ENCODE peak calls at places on chromosome 19, in seven cellular contexts. C is astrocyte of the spinal cord, F is transverse colon, W is HFFc6, Z is adrenal gland, P is HFF-Myc, J is pancreas. Q is an unnamed sample.

GRCh38 chr19:12982648-12983047 is 12.6 kb upstream of the NFIX start:
- DNase-seq in W (no peak), P (no peak), F (no peak), Z (no peak), C (no peak), J (no peak), Q (no peak)

GRCh38 chr19:33396701-33397535 is 23.4 kb downstream of the CEBPG start:
- DNase-seq in C (peak), W (no peak), P (no peak), Z (no peak), F (no peak), J (no peak), Q (no peak)

GRCh38 chr19:48868196-48868886 is at the start of gene PLEKHA4:
- DNase-seq in C (peak), W (no peak), J (peak), P (no peak), Z (peak), F (peak), Q (no peak)

GRCh38 chr19:43438291-43439162 is 23.8 kb downstream of the TEX101 start:
- DNase-seq in P (peak), F (peak), J (no peak), Z (peak), C (no peak), W (peak), Q (no peak)

GRCh38 chr19:54707932-54708331 is 16.3 kb upstream of the KIR3DL3 start:
- DNase-seq in Z (no peak), J (no peak), P (no peak), F (peak), C (no peak), W (no peak), Q (no peak)

GRCh38 chr19:34960103-34960805 is 3.8 kb downstream of the ZNF792 start:
- DNase-seq in Z (no peak), W (peak), P (no peak), C (peak), J (no peak), F (no peak), Q (peak)

GRCh38 chr19:8017808-8018207 is 12.4 kb upstream of the ELAVL1 start:
- DNase-seq in C (no peak), J (no peak), P (no peak), W (no peak), F (peak), Z (no peak), Q (no peak)

GRCh38 chr19:10219678-10220077 is 11.5 kb downstream of the S1PR2 start:
- DNase-seq in Z (no peak), J (no peak), F (no peak), P (no peak), C (no peak), W (no peak), Q (peak)

GRCh38 chr19:43784981-43785808 is 4.4 kb upstream of the KCNN4 start:
- DNase-seq in Z (peak), C (peak), J (peak), W (peak), P (no peak), F (peak), Q (peak)

GRCh38 chr19:16386619-16387240 is 62.1 kb downstream of the KLF2 start:
- DNase-seq in P (peak), W (peak), F (no peak), Z (peak), J (no peak), C (peak), Q (peak)

GRCh38 chr19:35247526-35248309 is 1.1 kb upstream of the LSR start:
- DNase-seq in W (no peak), J (peak), C (no peak), Z (peak), P (no peak), F (peak), Q (no peak)

GRCh38 chr19:55251296-55252081 is 7.3 kb downstream of the PPP6R1 start:
- DNase-seq in C (peak), P (no peak), J (no peak), F (no peak), Z (no peak), W (no peak), Q (peak)

GRCh38 chr19:21835810-21836444 is at the start of gene ZNF43:
- DNase-seq in J (peak), W (peak), Z (peak), P (peak), F (peak), C (peak), Q (peak)

GRCh38 chr19:33580026-33580644 is 41.6 kb upstream of the CHST8 start:
- DNase-seq in W (no peak), F (no peak), J (no peak), P (no peak), C (no peak), Z (no peak), Q (no peak)

GRCh38 chr19:38975214-38975860 is at the start of gene FBXO17:
- DNase-seq in J (peak), F (peak), P (no peak), C (peak), W (peak), Z (peak), Q (peak)

GRCh38 chr19:869245-870177 is 10.0 kb downstream of the CFD start:
- DNase-seq in Z (peak), C (peak), W (peak), F (peak), P (peak), J (no peak), Q (peak)

GRCh38 chr19:46983097-46983496 is 36.5 kb upstream of the NPAS1 start:
- DNase-seq in W (no peak), J (no peak), Z (no peak), F (no peak), P (no peak), C (no peak), Q (no peak)

GRCh38 chr19:10797078-10797477 is 38.9 kb downstream of the TMED1 start:
- DNase-seq in P (no peak), F (no peak), C (no peak), W (no peak), Z (no peak), J (no peak), Q (no peak)

GRCh38 chr19:53910170-53910518 is 1.1 kb downstream of the CACNG7 start:
- DNase-seq in F (no peak), C (no peak), W (no peak), J (no peak), Z (no peak), P (no peak), Q (no peak)

DNA sequence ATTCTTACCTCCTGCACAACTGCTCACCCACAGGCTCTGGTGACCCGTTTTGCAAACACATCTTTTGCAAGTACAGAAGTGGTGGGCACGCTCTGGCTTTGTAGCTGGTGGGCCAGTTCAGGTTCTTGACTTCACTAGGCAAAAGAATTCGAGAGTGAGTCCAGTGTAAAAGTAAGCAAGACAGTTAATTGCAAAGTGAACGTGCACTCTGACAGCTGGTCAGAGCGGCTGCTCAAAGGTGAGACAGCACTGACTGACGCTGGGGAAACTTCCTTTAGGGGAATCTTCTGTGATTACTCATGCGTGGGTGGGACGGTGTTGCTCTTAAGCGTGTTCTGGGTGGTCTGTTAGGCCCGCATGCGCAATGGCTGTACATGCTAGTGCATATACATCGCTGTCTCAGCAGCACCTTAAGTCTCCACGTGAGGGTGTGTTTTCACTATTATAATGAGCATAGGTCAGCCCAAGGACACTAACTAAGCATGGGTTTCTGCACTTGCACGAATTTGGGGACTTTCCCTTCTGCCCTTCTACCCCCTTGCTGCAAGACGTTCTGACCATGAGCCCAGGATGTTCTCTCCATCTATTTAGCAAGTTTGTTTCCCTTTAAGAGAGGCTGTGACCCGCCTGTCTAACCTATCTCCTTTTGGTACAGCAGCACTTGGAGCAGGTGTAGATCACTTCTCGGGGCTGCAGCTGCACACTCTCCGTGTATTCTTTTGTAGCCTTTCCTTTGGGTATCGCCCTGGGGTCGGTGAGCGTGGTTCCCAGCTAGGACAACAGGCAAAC is 30.2 kb upstream of the CD33 start:
- DNase-seq in F (no peak), C (no peak), W (no peak), P (no peak), J (no peak), Z (no peak), Q (no peak)
- TF ChIP-seq CTCF in F (no peak), C (no peak), W (no peak), P (no peak), J (no peak), Z (no peak), Q (no peak)

GRCh38 chr19:17512574-17512939 is 1.1 kb downstream of the PGLS start:
- DNase-seq in Z (no peak), F (peak), C (no peak), J (no peak), P (no peak), W (no peak), Q (no peak)

GRCh38 chr19:17513801-17514200 is 2.4 kb downstream of the PGLS start:
- DNase-seq in P (no peak), F (no peak), Z (no peak), W (no peak), J (no peak), C (no peak), Q (no peak)

GRCh38 chr19:17515408-17516149 is 4.1 kb downstream of the PGLS start:
- DNase-seq in W (no peak), J (no peak), C (no peak), P (no peak), Z (peak), F (no peak), Q (no peak)

GRCh38 chr19:17510220-17510993 is 1.0 kb upstream of the PGLS start:
- DNase-seq in W (no peak), Z (no peak), F (no peak), J (no peak), C (no peak), P (no peak), Q (no peak)

DNA sequence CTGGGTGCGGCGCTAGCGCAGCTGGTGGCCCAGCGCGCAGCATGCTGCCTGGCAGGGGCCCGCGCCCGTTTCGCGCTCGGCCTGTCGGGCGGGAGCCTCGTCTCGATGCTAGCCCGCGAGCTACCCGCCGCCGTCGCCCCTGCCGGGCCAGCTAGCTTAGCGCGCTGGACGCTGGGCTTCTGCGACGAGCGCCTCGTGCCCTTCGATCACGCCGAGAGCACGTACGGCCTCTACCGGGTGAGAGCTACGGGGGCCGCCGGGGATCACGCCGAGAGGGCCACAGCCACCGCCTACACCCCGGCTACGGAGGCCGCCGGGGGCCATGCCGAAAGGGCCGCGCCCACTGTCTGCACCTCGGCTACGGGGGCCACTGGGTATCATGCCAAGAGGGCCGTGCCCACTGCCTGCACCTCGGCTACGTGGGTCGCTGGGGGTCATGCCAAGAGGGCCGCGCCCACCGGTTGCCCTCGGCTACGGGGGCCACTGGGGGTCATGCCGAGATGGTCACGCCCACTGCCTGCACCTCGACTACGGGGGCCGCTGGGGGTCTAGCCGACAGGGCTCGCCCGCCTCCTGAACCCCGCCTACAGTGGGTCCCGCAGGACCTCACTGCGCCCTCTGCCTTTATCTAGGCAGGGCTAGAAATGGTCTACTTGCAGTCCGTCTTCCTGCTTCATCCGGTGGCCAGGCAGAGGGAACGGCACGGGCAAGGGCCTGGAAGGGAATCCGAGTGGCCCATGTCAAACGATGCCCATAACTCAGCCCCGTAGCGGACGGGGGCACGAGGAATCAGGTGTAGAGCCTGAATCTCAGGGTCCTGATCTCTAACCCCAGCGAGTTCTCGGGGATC is 500 bp downstream of the PGLS start:
- DNase-seq in C (peak), Z (peak), J (peak), W (peak), P (peak), F (peak), Q (peak)
- TF ChIP-seq CTCF in C (no peak), Z (peak), J (no peak), W (peak), P (no peak), F (peak), Q (peak)

GRCh38 chr19:3672575-3672948 is 27.7 kb downstream of the PIP5K1C start:
- DNase-seq in J (no peak), Z (no peak), P (no peak), W (no peak), F (no peak), C (no peak), Q (no peak)

GRCh38 chr19:3674784-3675183 is 25.5 kb downstream of the PIP5K1C start:
- DNase-seq in J (no peak), W (no peak), P (no peak), F (no peak), Z (no peak), C (no peak), Q (no peak)

GRCh38 chr19:3673506-3674439 is 26.5 kb downstream of the PIP5K1C start:
- DNase-seq in W (no peak), F (no peak), Z (no peak), P (no peak), C (no peak), J (no peak), Q (no peak)

GRCh38 chr19:3671680-3672574 is 28.3 kb downstream of the PIP5K1C start:
- DNase-seq in C (no peak), F (no peak), W (peak), Z (no peak), P (no peak), J (no peak), Q (no peak)

GRCh38 chr19:3672993-3673392 is 27.3 kb downstream of the PIP5K1C start:
- DNase-seq in P (no peak), F (no peak), J (no peak), C (no peak), Z (no peak), W (no peak), Q (no peak)
- TF ChIP-seq CTCF in P (no peak), F (no peak), J (no peak), C (no peak), Z (no peak), W (no peak), Q (peak)

DNA sequence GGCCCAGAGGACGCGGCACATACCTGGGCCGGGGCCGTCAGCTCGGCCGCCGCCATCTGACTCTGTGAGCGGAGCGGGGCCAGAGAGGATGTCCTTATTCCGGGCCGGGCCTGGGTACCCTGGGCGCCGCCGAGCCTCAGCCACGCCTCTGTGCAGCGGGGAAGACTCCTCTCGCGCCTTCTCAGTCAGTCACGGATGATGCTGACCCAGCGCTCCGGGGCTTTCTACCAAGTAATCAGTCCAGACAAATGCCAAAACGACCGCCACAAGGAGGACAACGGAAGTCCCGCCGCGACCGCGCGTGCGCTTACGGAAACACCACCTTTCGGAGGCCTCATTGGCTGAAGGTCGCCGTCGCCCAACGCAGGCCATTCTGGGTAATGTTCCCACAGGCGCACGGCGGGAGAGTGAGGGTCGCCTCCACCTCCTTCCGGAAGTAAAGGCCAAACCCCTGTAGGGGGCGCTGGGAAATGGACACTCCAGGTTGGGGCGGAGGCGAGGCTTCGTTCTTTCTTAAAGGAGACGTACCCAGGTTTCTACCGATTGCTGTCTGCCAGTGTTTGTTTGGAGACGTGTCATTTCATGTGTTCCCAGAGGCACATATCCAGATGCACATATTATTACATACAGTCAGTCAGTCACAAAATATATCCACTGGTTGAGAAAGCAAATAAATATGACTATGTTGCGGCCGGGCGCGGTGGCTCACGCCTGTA is at the start of gene ZNF256:
- DNase-seq in F (peak), C (peak), J (peak), Z (peak), P (peak), W (peak), Q (peak)
- TF ChIP-seq CTCF in F (peak), C (peak), J (peak), Z (peak), P (peak), W (peak), Q (peak)

GRCh38 chr19:15240539-15240938 is 8.3 kb upstream of the EPHX3 start:
- DNase-seq in C (no peak), J (no peak), Z (no peak), W (no peak), F (no peak), P (no peak), Q (no peak)

GRCh38 chr19:15236886-15237285 is 4.6 kb upstream of the EPHX3 start:
- DNase-seq in C (no peak), F (no peak), J (no peak), Z (no peak), W (no peak), P (no peak), Q (no peak)

GRCh38 chr19:15237759-15238638 is 5.8 kb upstream of the EPHX3 start:
- DNase-seq in C (no peak), F (no peak), Z (no peak), J (no peak), P (no peak), W (no peak), Q (no peak)

GRCh38 chr19:15239337-15239949 is 7.2 kb upstream of the EPHX3 start:
- DNase-seq in J (no peak), F (no peak), P (no peak), W (no peak), C (no peak), Z (no peak), Q (no peak)

GRCh38 chr19:15238639-15239155 is 6.4 kb upstream of the EPHX3 start:
- DNase-seq in P (no peak), F (no peak), C (no peak), W (no peak), Z (no peak), J (no peak), Q (no peak)
- TF ChIP-seq CTCF in P (no peak), F (no peak), C (no peak), W (no peak), Z (no peak), J (no peak), Q (peak)

DNA sequence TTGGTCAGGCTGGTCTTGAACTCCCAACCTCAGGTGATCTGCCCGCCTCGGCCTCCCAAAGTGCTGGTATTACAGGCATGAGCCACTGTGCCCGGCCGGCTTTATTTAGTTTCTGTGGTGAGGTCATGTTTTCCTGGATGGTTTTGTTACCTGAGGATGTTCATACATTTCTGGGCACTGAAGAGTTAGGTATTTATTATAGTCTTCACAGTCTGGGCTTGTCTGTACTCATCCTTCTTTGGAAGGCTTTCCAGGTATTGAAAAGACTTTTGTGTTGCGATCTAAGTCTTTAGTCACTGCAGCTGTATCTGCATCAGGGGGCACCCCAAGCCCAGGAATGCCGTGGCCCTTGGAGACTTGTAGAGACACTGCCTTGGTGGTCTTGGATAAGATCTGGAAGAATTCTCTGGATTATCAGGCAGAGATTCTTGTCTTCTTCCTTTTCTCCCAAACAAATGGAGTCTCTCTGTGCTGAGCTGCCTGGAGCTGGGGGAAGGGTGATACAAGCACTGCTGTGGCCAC is 12.8 kb downstream of the BLOC1S3 start:
- DNase-seq in P (no peak), C (no peak), Z (no peak), F (no peak), J (no peak), W (no peak), Q (no peak)
- TF ChIP-seq CTCF in P (no peak), C (no peak), Z (no peak), F (no peak), J (no peak), W (no peak), Q (no peak)

DNA sequence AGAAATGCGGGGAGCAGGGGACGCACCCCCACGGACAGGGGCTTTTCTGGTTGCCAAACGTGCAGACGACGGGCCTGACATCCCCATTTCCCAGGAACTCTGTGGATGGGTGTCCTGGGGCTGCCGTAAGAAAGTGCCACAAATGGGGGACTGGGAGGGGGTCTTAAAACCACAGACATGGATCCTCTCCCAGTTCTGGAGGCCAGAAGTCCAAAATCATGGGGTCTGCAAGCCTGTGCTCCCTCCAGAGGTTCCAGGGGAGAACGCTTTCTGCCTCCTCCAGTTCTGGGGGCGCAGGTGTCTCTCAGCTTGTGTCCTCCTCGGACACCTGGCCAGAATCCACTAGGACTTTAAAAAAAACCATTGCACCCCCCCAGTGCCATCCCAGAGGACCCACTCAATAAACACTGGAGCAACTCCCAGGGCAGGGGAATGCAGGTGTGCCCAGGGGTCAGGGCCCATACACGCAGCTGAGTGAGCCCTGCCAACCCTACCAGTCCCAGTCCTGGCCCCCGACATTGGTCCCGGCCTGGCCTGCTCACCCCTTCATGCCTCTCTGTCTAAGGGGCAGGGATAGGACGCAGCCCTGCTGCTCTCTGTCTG is 103.9 kb downstream of the GADD45B start:
- DNase-seq in W (no peak), F (no peak), C (no peak), P (no peak), J (no peak), Z (no peak), Q (no peak)
- TF ChIP-seq CTCF in W (peak), F (no peak), C (no peak), P (no peak), J (peak), Z (peak), Q (no peak)

Q was measured in brain microvascular endothelial cell.